ENCODE peak calls at places on chromosome 3, in eight cellular contexts. One of them, this sample, is unnamed.

GRCh38 chr3:46405301-46406079 is 1.4 kb downstream of the CCR5AS start:
- DNase-seq in lower leg skin: no peak
- DNase-seq in bronchial epithelial cell: peak; percentile 60
- DNase-seq in ovary: no peak
- DNase-seq in IMR-90: peak; percentile 12
- DNase-seq in esophagus squamous epithelium: no peak
- DNase-seq in lower lobe of right lung: peak; percentile 69
- DNase-seq in body of pancreas: peak; percentile 72
- DNase-seq in this sample: no peak

GRCh38 chr3:57977755-57978715 is 30.2 kb upstream of the FLNB start:
- DNase-seq in bronchial epithelial cell: peak; percentile 71
- DNase-seq in lower lobe of right lung: no peak
- DNase-seq in body of pancreas: no peak
- DNase-seq in ovary: no peak
- DNase-seq in IMR-90: no peak
- DNase-seq in esophagus squamous epithelium: no peak
- DNase-seq in lower leg skin: no peak
- DNase-seq in this sample: no peak

GRCh38 chr3:179732661-179733348 is 80.0 kb downstream of the USP13 start:
- DNase-seq in lower lobe of right lung: peak; percentile 61
- DNase-seq in ovary: no peak
- DNase-seq in body of pancreas: no peak
- DNase-seq in IMR-90: no peak
- DNase-seq in bronchial epithelial cell: no peak
- DNase-seq in esophagus squamous epithelium: no peak
- DNase-seq in lower leg skin: no peak
- DNase-seq in this sample: no peak

GRCh38 chr3:8069471-8069870 is 432.2 kb upstream of the LMCD1 start:
- DNase-seq in lower leg skin: no peak
- DNase-seq in lower lobe of right lung: no peak
- DNase-seq in body of pancreas: no peak
- DNase-seq in ovary: no peak
- DNase-seq in IMR-90: no peak
- DNase-seq in bronchial epithelial cell: peak; percentile 15
- DNase-seq in esophagus squamous epithelium: no peak
- DNase-seq in this sample: no peak

GRCh38 chr3:48364840-48365239 is 7.2 kb upstream of the FBXW12 start:
- DNase-seq in lower lobe of right lung: no peak
- DNase-seq in bronchial epithelial cell: no peak
- DNase-seq in ovary: no peak
- DNase-seq in esophagus squamous epithelium: no peak
- DNase-seq in lower leg skin: no peak
- DNase-seq in body of pancreas: no peak
- DNase-seq in IMR-90: no peak
- DNase-seq in this sample: no peak

GRCh38 chr3:46372492-46373359 is 2.0 kb downstream of the CCR5 start:
- DNase-seq in ovary: no peak
- DNase-seq in lower leg skin: no peak
- DNase-seq in IMR-90: peak; percentile 29
- DNase-seq in body of pancreas: no peak
- DNase-seq in lower lobe of right lung: no peak
- DNase-seq in esophagus squamous epithelium: no peak
- DNase-seq in bronchial epithelial cell: peak; percentile 40
- DNase-seq in this sample: no peak

GRCh38 chr3:47250309-47251060 is 32.1 kb downstream of the KIF9 start:
- DNase-seq in ovary: no peak
- DNase-seq in bronchial epithelial cell: peak; percentile 14
- DNase-seq in lower lobe of right lung: peak; percentile 63
- DNase-seq in lower leg skin: no peak
- DNase-seq in body of pancreas: peak; percentile 64
- DNase-seq in esophagus squamous epithelium: no peak
- DNase-seq in IMR-90: peak; percentile 23
- DNase-seq in this sample: no peak

GRCh38 chr3:42780892-42781700 is 8.0 kb upstream of the CCDC13 start:
- DNase-seq in IMR-90: peak; percentile 80
- DNase-seq in ovary: no peak
- DNase-seq in esophagus squamous epithelium: no peak
- DNase-seq in lower lobe of right lung: no peak
- DNase-seq in body of pancreas: peak; percentile 48
- DNase-seq in bronchial epithelial cell: peak; percentile 76
- DNase-seq in lower leg skin: no peak
- DNase-seq in this sample: no peak

GRCh38 chr3:32947466-32948238 is 3.8 kb upstream of the CCR4 start:
- DNase-seq in body of pancreas: peak; percentile 73
- DNase-seq in esophagus squamous epithelium: peak; percentile 47
- DNase-seq in ovary: peak; percentile 59
- DNase-seq in lower leg skin: peak; percentile 93
- DNase-seq in lower lobe of right lung: peak; percentile 88
- DNase-seq in bronchial epithelial cell: peak; percentile 80
- DNase-seq in IMR-90: peak; percentile 75
- DNase-seq in this sample: peak; percentile 79

GRCh38 chr3:127817331-127817821 is 4.9 kb downstream of the MGLL start:
- DNase-seq in ovary: no peak
- DNase-seq in lower leg skin: peak; percentile 82
- DNase-seq in esophagus squamous epithelium: no peak
- DNase-seq in body of pancreas: no peak
- DNase-seq in IMR-90: peak; percentile 84
- DNase-seq in lower lobe of right lung: no peak
- DNase-seq in bronchial epithelial cell: peak; percentile 97
- DNase-seq in this sample: no peak

GRCh38 chr3:14476583-14477265 is 63.4 kb downstream of the GRIP2 start:
- DNase-seq in bronchial epithelial cell: no peak
- DNase-seq in lower lobe of right lung: peak; percentile 21
- DNase-seq in lower leg skin: no peak
- DNase-seq in IMR-90: no peak
- DNase-seq in ovary: no peak
- DNase-seq in esophagus squamous epithelium: no peak
- DNase-seq in body of pancreas: no peak
- DNase-seq in this sample: no peak

GRCh38 chr3:42771271-42771670 is 1.8 kb downstream of the CCDC13 start:
- DNase-seq in lower leg skin: no peak
- DNase-seq in lower lobe of right lung: no peak
- DNase-seq in esophagus squamous epithelium: no peak
- DNase-seq in IMR-90: no peak
- DNase-seq in ovary: no peak
- DNase-seq in body of pancreas: no peak
- DNase-seq in bronchial epithelial cell: peak; percentile 46
- DNase-seq in this sample: no peak

DNA sequence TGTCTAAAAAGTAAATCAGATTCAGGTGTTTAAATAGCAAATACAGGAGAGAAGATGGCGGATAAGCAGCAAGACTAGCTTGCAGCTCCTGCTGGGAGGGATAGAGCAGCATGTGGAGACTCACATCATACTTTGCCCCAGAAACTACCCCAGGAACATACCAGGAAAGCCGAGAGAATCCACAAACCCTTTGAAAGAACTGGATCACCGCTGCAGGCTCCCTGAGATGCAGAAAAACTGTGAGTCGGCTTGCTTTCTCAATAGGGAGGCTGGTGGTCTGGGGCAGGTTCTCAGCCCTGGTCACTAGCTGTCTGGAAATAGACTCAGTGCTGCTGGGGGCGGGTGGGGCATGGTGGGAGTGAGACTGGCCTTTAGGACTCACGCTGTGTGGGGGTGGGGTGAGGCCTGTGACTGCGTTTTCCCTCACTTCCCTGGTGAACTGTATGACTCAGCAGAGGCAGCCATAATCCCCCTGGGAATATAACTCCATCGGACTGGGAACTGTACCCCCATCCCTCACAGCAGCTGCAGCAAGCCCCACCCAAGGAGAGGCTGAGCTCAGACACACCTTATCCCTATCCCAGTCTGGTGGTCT is 142.8 kb downstream of the CNTN6 start:
- DNase-seq in lower lobe of right lung: no peak
- DNase-seq in IMR-90: no peak
- DNase-seq in body of pancreas: no peak
- DNase-seq in esophagus squamous epithelium: no peak
- DNase-seq in lower leg skin: no peak
- DNase-seq in ovary: no peak
- DNase-seq in bronchial epithelial cell: no peak
- DNase-seq in this sample: no peak
- H3K4me3 ChIP-seq in lower lobe of right lung: no peak overlapping the region
- H3K4me3 ChIP-seq in IMR-90: no peak overlapping the region
- H3K4me3 ChIP-seq in body of pancreas: no peak overlapping the region
- H3K4me3 ChIP-seq in esophagus squamous epithelium: no peak overlapping the region
- H3K4me3 ChIP-seq in lower leg skin: no peak overlapping the region
- H3K4me3 ChIP-seq in ovary: no peak overlapping the region
- H3K4me3 ChIP-seq in bronchial epithelial cell: no peak overlapping the region
- H3K4me3 ChIP-seq in this sample: no peak overlapping the region

GRCh38 chr3:172813462-172813861 is 62.9 kb downstream of the ECT2 start:
- DNase-seq in bronchial epithelial cell: no peak
- DNase-seq in ovary: no peak
- DNase-seq in body of pancreas: no peak
- DNase-seq in IMR-90: no peak
- DNase-seq in esophagus squamous epithelium: no peak
- DNase-seq in lower lobe of right lung: no peak
- DNase-seq in lower leg skin: no peak
- DNase-seq in this sample: no peak
- TF ChIP-seq CTCF in bronchial epithelial cell: no peak
- TF ChIP-seq CTCF in ovary: no peak
- TF ChIP-seq CTCF in body of pancreas: no peak
- TF ChIP-seq CTCF in IMR-90: no peak
- TF ChIP-seq CTCF in esophagus squamous epithelium: no peak
- TF ChIP-seq CTCF in lower lobe of right lung: no peak
- TF ChIP-seq CTCF in lower leg skin: no peak
- TF ChIP-seq CTCF in this sample: no peak

DNA sequence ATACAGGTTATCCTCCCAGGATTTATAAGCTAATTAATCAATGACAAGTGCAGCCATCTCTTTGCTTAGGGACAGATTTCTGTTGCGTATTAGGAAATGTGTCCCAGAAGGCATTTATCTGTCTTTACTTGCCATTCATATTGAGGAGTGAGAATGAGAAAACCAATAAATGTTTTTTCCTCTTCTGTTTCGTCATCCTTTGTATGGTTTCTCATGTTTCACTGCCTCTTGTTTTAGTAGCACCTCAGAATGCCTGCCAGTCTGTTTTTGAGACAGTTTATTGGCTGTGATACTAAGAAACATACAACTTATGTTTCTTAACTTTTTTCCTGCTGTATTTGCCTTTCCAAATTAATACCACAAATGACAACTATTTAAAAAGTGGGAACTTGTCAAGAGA is 390.2 kb upstream of the GOLIM4 start:
- DNase-seq in ovary: no peak
- DNase-seq in esophagus squamous epithelium: no peak
- DNase-seq in lower leg skin: no peak
- DNase-seq in bronchial epithelial cell: no peak
- DNase-seq in IMR-90: no peak
- DNase-seq in lower lobe of right lung: no peak
- DNase-seq in body of pancreas: no peak
- DNase-seq in this sample: no peak
- H3K4me3 ChIP-seq in ovary: no peak overlapping the region
- H3K4me3 ChIP-seq in esophagus squamous epithelium: no peak overlapping the region
- H3K4me3 ChIP-seq in lower leg skin: no peak overlapping the region
- H3K4me3 ChIP-seq in bronchial epithelial cell: no peak overlapping the region
- H3K4me3 ChIP-seq in IMR-90: no peak overlapping the region
- H3K4me3 ChIP-seq in lower lobe of right lung: no peak overlapping the region
- H3K4me3 ChIP-seq in body of pancreas: no peak overlapping the region
- H3K4me3 ChIP-seq in this sample: no peak overlapping the region

GRCh38 chr3:24149032-24149431 is 203.9 kb downstream of the NR1D2 start:
- DNase-seq in IMR-90: no peak
- DNase-seq in esophagus squamous epithelium: no peak
- DNase-seq in lower lobe of right lung: no peak
- DNase-seq in body of pancreas: no peak
- DNase-seq in bronchial epithelial cell: no peak
- DNase-seq in lower leg skin: no peak
- DNase-seq in ovary: no peak
- DNase-seq in this sample: no peak
- TF ChIP-seq CTCF in IMR-90: no peak
- TF ChIP-seq CTCF in esophagus squamous epithelium: no peak
- TF ChIP-seq CTCF in lower lobe of right lung: no peak
- TF ChIP-seq CTCF in body of pancreas: no peak
- TF ChIP-seq CTCF in bronchial epithelial cell: peak; percentile 4
- TF ChIP-seq CTCF in lower leg skin: no peak
- TF ChIP-seq CTCF in ovary: no peak
- TF ChIP-seq CTCF in this sample: no peak

DNA sequence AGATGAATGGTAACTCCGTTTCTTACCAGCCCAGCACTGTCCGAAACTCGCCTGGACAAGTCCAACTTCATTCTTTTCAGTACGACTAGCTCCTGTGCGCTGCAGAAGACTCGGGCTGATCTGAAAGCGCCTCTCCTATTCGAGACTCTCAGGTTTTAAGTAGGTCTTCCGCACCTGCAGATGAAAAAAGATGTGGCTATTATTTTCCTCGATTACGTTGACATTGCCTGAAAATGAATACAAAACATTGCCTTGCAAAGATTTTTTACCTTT is 68.8 kb downstream of the HES1 start:
- DNase-seq in IMR-90: no peak
- DNase-seq in body of pancreas: no peak
- DNase-seq in lower lobe of right lung: no peak
- DNase-seq in bronchial epithelial cell: peak; percentile 77
- DNase-seq in ovary: no peak
- DNase-seq in lower leg skin: no peak
- DNase-seq in esophagus squamous epithelium: no peak
- DNase-seq in this sample: no peak
- H3K4me3 ChIP-seq in IMR-90: no peak overlapping the region
- H3K4me3 ChIP-seq in body of pancreas: no peak overlapping the region
- H3K4me3 ChIP-seq in lower lobe of right lung: peak overlapping the region; percentile 43
- H3K4me3 ChIP-seq in bronchial epithelial cell: peak overlapping the region; percentile 44
- H3K4me3 ChIP-seq in ovary: no peak overlapping the region
- H3K4me3 ChIP-seq in lower leg skin: no peak overlapping the region
- H3K4me3 ChIP-seq in esophagus squamous epithelium: peak overlapping the region; percentile 39
- H3K4me3 ChIP-seq in this sample: no peak overlapping the region

DNA sequence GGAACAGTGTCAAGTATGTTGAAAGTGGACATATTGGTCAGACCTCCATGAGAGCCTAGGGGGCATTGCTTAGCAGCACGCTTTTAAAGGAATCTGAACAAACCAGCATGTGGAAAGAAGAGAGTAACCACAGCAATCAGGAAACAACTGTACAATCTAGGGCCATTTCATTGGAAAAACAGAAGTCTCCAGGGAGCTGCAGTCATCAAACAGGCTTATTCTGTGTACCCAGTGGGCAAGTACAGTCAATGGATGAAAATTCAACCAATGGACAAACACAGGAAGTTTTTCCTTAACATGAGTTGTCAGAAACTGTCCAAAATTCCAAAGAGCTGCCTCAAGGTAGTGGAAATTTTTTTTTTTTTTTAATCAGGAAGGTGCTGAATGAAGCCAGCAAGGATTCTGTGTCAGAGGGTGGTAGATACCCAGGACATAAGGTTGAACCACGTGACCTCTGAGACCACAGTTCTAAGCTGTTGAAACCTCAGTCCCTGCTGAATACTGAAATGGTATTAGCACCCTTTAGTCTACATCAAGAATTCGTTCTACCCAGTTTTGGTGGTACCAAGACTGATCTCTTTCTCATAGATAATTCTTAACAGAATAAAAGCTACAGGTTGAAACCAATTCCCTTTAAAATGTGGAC is 4.4 kb upstream of the DLG1 start:
- DNase-seq in ovary: no peak
- DNase-seq in lower leg skin: no peak
- DNase-seq in body of pancreas: no peak
- DNase-seq in IMR-90: peak; percentile 52
- DNase-seq in bronchial epithelial cell: peak; percentile 89
- DNase-seq in lower lobe of right lung: no peak
- DNase-seq in esophagus squamous epithelium: no peak
- DNase-seq in this sample: no peak
- TF ChIP-seq CTCF in ovary: no peak
- TF ChIP-seq CTCF in lower leg skin: no peak
- TF ChIP-seq CTCF in body of pancreas: no peak
- TF ChIP-seq CTCF in IMR-90: no peak
- TF ChIP-seq CTCF in bronchial epithelial cell: no peak
- TF ChIP-seq CTCF in lower lobe of right lung: no peak
- TF ChIP-seq CTCF in esophagus squamous epithelium: no peak
- TF ChIP-seq CTCF in this sample: no peak

This sample was measured in dorsolateral prefrontal cortex.